ENCODE peak calls at places on chromosomes 6 and 20, in eight cellular contexts. Q, M, P, C, U, O, W and B are unnamed samples.

GRCh38 chr20:12535316-12535715 is 473.5 kb upstream of the SPTLC3 start:
- DNase-seq in C (no peak), Q (no peak), U (no peak), O (no peak), W (no peak), P (no peak), M (no peak), B (no peak)

GRCh38 chr20:9117548-9117947 is 48.7 kb downstream of the PLCB4 start:
- DNase-seq in O (no peak), C (no peak), W (no peak), M (no peak), P (no peak), U (no peak), Q (no peak), B (no peak)

GRCh38 chr6:31350973-31351733 is 5.8 kb downstream of the HLA-B start:
- DNase-seq in U (no peak), Q (no peak), P (no peak), W (no peak), O (no peak), M (no peak), C (no peak), B (no peak)

GRCh38 chr6:89583559-89583958 is 55.0 kb downstream of the LYRM2 start:
- DNase-seq in M (no peak), U (no peak), C (no peak), W (no peak), P (no peak), Q (no peak), O (no peak), B (no peak)

GRCh38 chr6:134521116-134521501 is 203.2 kb upstream of the SGK1 start:
- DNase-seq in P (no peak), Q (no peak), O (peak; percentile 53), W (no peak), C (no peak), U (no peak), M (no peak), B (no peak)

GRCh38 chr6:73388800-73389512 is 5.7 kb upstream of the DDX43 start:
- DNase-seq in O (peak; percentile 58), C (no peak), Q (peak; percentile 30), W (no peak), U (peak; percentile 67), P (peak; percentile 47), M (peak; percentile 43), B (no peak)

GRCh38 chr6:44275271-44275748 is 5.1 kb downstream of the TMEM151B start:
- DNase-seq in C (no peak), U (no peak), Q (no peak), P (no peak), W (no peak), O (no peak), M (no peak), B (no peak)

GRCh38 chr6:72709436-72709835 is 87.6 kb downstream of the KCNQ5 start:
- DNase-seq in C (no peak), P (no peak), W (no peak), M (no peak), O (no peak), Q (no peak), U (no peak), B (no peak)

GRCh38 chr6:151225919-151226318 is 13.8 kb upstream of the AKAP12 start:
- DNase-seq in O (no peak), C (no peak), Q (no peak), P (no peak), M (no peak), U (no peak), W (no peak), B (no peak)

GRCh38 chr20:44582321-44583025 is at the start of gene PKIG:
- DNase-seq in M (no peak), C (no peak), Q (peak; percentile 81), P (no peak), W (no peak), U (peak; percentile 82), O (no peak), B (no peak)

GRCh38 chr6:127267742-127268588 is 1.3 kb downstream of the RNF146 start:
- DNase-seq in M (no peak), C (no peak), U (no peak), Q (no peak), O (no peak), W (no peak), P (peak; percentile 1), B (no peak)

GRCh38 chr20:61979090-61979489 is 86.6 kb downstream of the TAF4 start:
- DNase-seq in W (no peak), O (no peak), Q (no peak), P (no peak), M (no peak), C (no peak), U (peak; percentile 37), B (no peak)

GRCh38 chr6:39815356-39815755 is 23.2 kb downstream of the DAAM2 start:
- DNase-seq in W (no peak), Q (no peak), P (no peak), C (no peak), O (no peak), U (no peak), M (no peak), B (no peak)

GRCh38 chr20:1874534-1875168 is 20.6 kb upstream of the SIRPA start:
- DNase-seq in U (no peak), W (no peak), Q (no peak), C (no peak), P (no peak), M (no peak), O (peak; percentile 39), B (no peak)

GRCh38 chr6:158970640-158971291 is 29.2 kb downstream of the RSPH3 start:
- DNase-seq in P (no peak), Q (no peak), W (no peak), C (no peak), M (no peak), O (peak; percentile 31), U (no peak), B (no peak)

GRCh38 chr6:40743226-40743625 is 156.1 kb upstream of the LRFN2 start:
- DNase-seq in O (no peak), M (no peak), W (no peak), Q (no peak), P (no peak), C (no peak), U (no peak), B (no peak)

GRCh38 chr6:79868098-79868722 is 79.1 kb downstream of the ELOVL4 start:
- DNase-seq in W (peak; percentile 20), M (no peak), O (no peak), P (peak; percentile 44), Q (no peak), U (no peak), C (no peak), B (no peak)

GRCh38 chr20:35653430-35653734 is 11.3 kb downstream of the CPNE1 start:
- DNase-seq in M (no peak), P (no peak), Q (no peak), W (no peak), C (no peak), U (no peak), O (no peak), B (no peak)

GRCh38 chr6:108667984-108668383 is 107.3 kb downstream of the FOXO3 start:
- DNase-seq in Q (no peak), W (no peak), M (no peak), P (no peak), C (no peak), U (no peak), O (no peak), B (no peak)
- H3K4me1 ChIP-seq in Q (peaks cover 59% of the 10 kb centered on the region), W (peaks cover 10% of the 10 kb centered on the region), M (peaks cover 12% of the 10 kb centered on the region), P (no peaks in the 10 kb centered on the region), C (peaks cover 13% of the 10 kb centered on the region), U (no peaks in the 10 kb centered on the region), O (peaks cover 56% of the 10 kb centered on the region), B (peaks cover 27% of the 10 kb centered on the region)

DNA sequence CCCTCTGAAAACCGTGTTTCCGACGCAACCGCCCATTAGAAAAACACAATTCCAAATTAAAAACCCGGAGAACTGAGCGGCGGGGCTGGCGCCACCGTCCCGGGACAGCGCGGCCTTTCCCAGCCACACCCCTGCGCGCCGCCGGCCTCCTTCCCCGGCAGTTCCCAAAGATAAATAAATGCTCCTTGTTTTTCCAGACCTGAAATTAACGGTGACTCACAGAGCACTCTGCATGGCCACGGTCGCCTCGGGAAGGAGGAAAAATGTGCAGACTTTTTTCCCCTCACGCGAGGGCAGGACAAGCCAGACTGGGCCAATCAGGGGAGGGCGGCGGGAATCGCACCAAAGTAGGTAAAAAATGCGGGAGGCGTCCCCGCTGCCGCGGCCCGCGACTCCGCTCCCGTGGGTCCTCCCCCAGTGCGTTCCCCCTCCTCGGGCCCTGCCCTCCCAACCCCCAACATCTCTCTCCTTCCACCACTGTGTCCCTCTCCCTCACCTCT is 853 bp upstream of the DSTN start:
- DNase-seq in W (no peak), Q (peak; percentile 89), O (peak; percentile 87), P (peak; percentile 95), M (peak; percentile 90), C (peak; percentile 92), U (peak; percentile 98), B (no peak)
- TF ChIP-seq POLR2A in W (no peak), Q (peak; percentile 43), O (no peak), P (peak; percentile 32), M (peak; percentile 67), C (peak; percentile 84), U (peak; percentile 85), B (peak; percentile 65)

DNA sequence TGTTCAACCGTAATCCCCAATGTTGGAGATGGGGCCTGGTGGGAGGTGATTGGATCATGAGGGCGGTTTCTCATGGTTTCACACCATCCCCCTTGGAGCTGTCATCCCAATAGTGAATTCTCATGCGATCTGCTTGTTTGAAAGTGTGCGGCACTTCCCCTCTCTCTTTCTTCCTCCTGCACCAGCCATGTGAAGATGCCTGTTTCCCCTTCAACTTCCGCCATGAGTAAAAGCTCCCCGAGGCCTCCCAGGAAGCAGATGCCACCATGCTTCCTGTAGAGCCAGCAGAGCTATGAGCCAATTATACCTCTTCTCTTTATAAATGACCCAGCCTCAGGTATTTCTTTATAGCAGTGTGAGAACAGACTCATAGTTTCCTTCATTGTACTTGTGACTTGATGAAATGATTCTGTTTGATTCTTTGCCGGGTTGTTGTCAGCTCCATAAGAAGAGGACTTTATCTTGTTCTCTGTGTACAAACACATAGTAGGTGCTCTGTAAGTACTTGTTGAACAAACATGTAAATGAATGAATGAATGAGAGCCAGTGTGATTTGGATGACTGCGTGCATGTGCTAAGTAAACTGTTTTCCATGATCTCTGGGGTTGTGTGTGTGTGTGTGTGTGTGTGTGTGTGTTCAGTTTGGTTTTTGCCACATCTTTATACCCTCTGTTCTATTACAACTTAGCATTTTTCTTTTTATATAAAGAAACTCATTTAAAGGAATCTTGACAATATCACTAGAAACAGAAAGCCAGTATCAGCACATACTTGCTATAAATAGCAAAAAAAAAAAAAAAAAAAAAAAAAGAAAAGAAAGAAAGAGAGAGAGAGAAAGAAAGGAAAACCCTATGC is 22.5 kb upstream of the PTGIS start:
- DNase-seq in W (no peak), Q (no peak), U (no peak), P (no peak), O (no peak), C (no peak), M (no peak), B (no peak)
- H3K4me1 ChIP-seq in W (no peaks in the 10 kb centered on the region), Q (peaks cover 28% of the 10 kb centered on the region), U (no peaks in the 10 kb centered on the region), P (peaks cover 30% of the 10 kb centered on the region), O (peaks cover 17% of the 10 kb centered on the region), C (no peaks in the 10 kb centered on the region), M (peaks cover 12% of the 10 kb centered on the region), B (peaks cover 8% of the 10 kb centered on the region)

DNA sequence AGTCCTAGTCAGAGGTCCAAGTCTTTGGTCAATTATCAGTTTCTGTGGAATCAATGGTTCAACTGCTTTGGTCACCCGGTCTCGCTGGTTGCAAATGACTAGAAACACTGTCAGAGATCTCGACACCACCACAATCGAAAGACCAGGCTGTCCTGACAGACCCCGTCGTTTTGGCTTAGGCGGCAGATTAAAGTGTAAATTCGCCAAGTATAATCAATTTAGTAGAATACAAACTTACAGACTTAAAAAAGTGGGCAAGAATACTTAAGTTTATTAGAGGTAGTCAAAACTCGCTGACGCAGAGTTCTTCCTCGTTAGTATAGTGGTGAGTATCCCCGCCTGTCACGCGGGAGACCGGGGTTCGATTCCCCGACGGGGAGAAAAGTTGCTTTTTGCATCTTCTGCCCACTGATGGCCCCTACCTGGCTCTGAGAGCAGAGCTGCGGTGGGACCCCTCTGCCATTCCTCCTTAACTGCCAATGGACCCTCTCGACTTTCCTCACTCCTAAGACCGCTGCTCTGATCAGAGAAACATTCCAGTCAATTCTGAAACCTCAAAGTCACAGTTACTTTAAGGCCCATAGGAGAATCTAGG is 30.6 kb upstream of the ZNF184 start:
- DNase-seq in U (peak; percentile 74), O (peak; percentile 43), C (no peak), M (peak; percentile 86), Q (peak; percentile 40), P (no peak), W (peak; percentile 73), B (no peak)
- TF ChIP-seq POLR2A in U (no peak), O (no peak), C (no peak), M (no peak), Q (no peak), P (no peak), W (no peak), B (no peak)